ENCODE peak calls at places on chromosomes 5 and 9, in seven cellular contexts. G, Z, M, Q, V, E and U are unnamed samples.

GRCh38 chr9:109190151-109190550 is 23.1 kb upstream of the FRRS1L start:
- DNase-seq in E (no peak), Q (no peak), M (no peak), Z (no peak), G (no peak), V (no peak), U (no peak)

GRCh38 chr5:57989378-57989777 is 470.5 kb downstream of the PLK2 start:
- DNase-seq in Q (peak; percentile 14), E (no peak), V (no peak), M (no peak), G (no peak), Z (no peak), U (no peak)

GRCh38 chr5:71974622-71975021 is 132.7 kb upstream of the MAP1B start:
- DNase-seq in E (no peak), Q (no peak), M (no peak), Z (no peak), G (no peak), V (no peak), U (no peak)

GRCh38 chr5:156850206-156850751 is at the start of gene PPP1R2B:
- DNase-seq in V (no peak), E (no peak), G (no peak), M (no peak), Q (no peak), Z (no peak), U (no peak)

GRCh38 chr9:98563212-98563907 is 145.4 kb downstream of the GABBR2 start:
- DNase-seq in M (no peak), V (no peak), G (no peak), E (no peak), Q (no peak), Z (no peak), U (no peak)

GRCh38 chr9:84669293-84670105 is at the start of gene NTRK2:
- DNase-seq in M (no peak), V (no peak), G (peak; percentile 56), E (peak; percentile 64), Q (no peak), Z (peak; percentile 50), U (no peak)

GRCh38 chr5:10251409-10251808 is 1.3 kb downstream of the CCT5 start:
- DNase-seq in G (no peak), E (no peak), Z (no peak), M (no peak), V (no peak), Q (no peak), U (no peak)

GRCh38 chr5:17326600-17327037 is 109.2 kb downstream of the BASP1 start:
- DNase-seq in E (no peak), M (no peak), Z (no peak), G (no peak), Q (no peak), V (no peak), U (no peak)

GRCh38 chr5:132183723-132184122 is 43.9 kb downstream of the P4HA2 start:
- DNase-seq in M (no peak), Q (no peak), E (no peak), G (no peak), V (no peak), Z (no peak), U (no peak)

GRCh38 chr9:69346596-69347390 is 21.8 kb downstream of the ENTREP1 start:
- DNase-seq in G (no peak), Z (no peak), E (no peak), V (no peak), M (no peak), Q (no peak), U (no peak)

GRCh38 chr9:105344283-105344682 is 99.8 kb downstream of the SLC44A1 start:
- DNase-seq in V (no peak), M (no peak), G (no peak), E (no peak), Q (peak; percentile 41), Z (no peak), U (no peak)

GRCh38 chr9:133664173-133664572 is 28.0 kb downstream of the DBH start:
- DNase-seq in E (no peak), Q (no peak), M (no peak), G (no peak), V (no peak), Z (no peak), U (peak; percentile 57)

GRCh38 chr5:41412496-41412895 is 97.9 kb downstream of the PLCXD3 start:
- DNase-seq in Z (no peak), M (no peak), Q (no peak), G (no peak), V (no peak), E (no peak), U (no peak)

GRCh38 chr5:136799806-136800372 is 434.5 kb upstream of the TRPC7 start:
- DNase-seq in V (no peak), M (no peak), G (no peak), E (no peak), Z (no peak), Q (no peak), U (no peak)

GRCh38 chr5:15577831-15578230 is 77.9 kb downstream of the FBXL7 start:
- DNase-seq in Z (no peak), Q (no peak), E (no peak), V (no peak), M (no peak), G (no peak), U (no peak)

GRCh38 chr9:136717399-136717798 is 5.0 kb downstream of the DIPK1B start:
- DNase-seq in G (no peak), V (no peak), Z (no peak), M (no peak), E (no peak), Q (no peak), U (no peak)

GRCh38 chr9:7784472-7784871 is 15.1 kb downstream of the DMAC1 start:
- DNase-seq in E (no peak), Q (no peak), G (no peak), Z (no peak), V (no peak), M (no peak), U (no peak)

GRCh38 chr5:69450116-69450515 is 35.2 kb downstream of the MARVELD2 start:
- DNase-seq in M (no peak), G (no peak), Z (no peak), Q (peak; percentile 44), V (no peak), E (no peak), U (no peak)

GRCh38 chr9:137463931-137464290 is 4.8 kb upstream of the NSMF start:
- DNase-seq in V (no peak), Z (no peak), G (no peak), E (no peak), M (no peak), Q (no peak), U (no peak)

GRCh38 chr5:177453852-177454396 is 7.3 kb downstream of the PRR7 start:
- DNase-seq in Q (no peak), V (no peak), E (no peak), M (no peak), Z (no peak), G (peak; percentile 47), U (peak; percentile 63)

GRCh38 chr9:136644343-136644592 is 18.4 kb upstream of the EGFL7 start:
- DNase-seq in M (peak; percentile 65), E (no peak), G (peak; percentile 40), Q (no peak), V (no peak), Z (no peak), U (no peak)

GRCh38 chr9:91071185-91071990 is 269.8 kb downstream of the SYK start:
- DNase-seq in V (peak; percentile 46), G (no peak), Q (peak; percentile 93), Z (no peak), M (no peak), E (no peak), U (peak; percentile 44)

GRCh38 chr5:153490124-153491085 is at the start of gene GRIA1:
- DNase-seq in E (no peak), M (no peak), Q (no peak), V (no peak), G (no peak), Z (peak; percentile 26), U (no peak)